ENCODE peak calls at places on chromosomes 7 and 10, in six cellular contexts. K, E, Q, J, W and H are unnamed samples.

GRCh38 chr10:91762878-91763277 is 35.3 kb upstream of the TNKS2 start:
- DNase-seq in K (no peak), E (no peak), Q (no peak), J (no peak), W (no peak), H (no peak)

GRCh38 chr7:21261627-21262564 is 166.0 kb upstream of the SP4 start:
- DNase-seq in K (peak; percentile 42), E (peak; percentile 55), Q (peak; percentile 25), J (peak; percentile 18), W (peak; percentile 48), H (peak; percentile 52)

GRCh38 chr10:77104459-77104980 is 533.1 kb downstream of the KCNMA1 start:
- DNase-seq in K (peak; percentile 18), E (peak; percentile 50), Q (peak; percentile 9), J (peak; percentile 97), W (no peak), H (no peak)

GRCh38 chr10:44968101-44968886 is 8.7 kb downstream of the RASSF4 start:
- DNase-seq in K (no peak), E (peak; percentile 83), Q (no peak), J (no peak), W (no peak), H (no peak)

GRCh38 chr10:12720217-12720981 is 281.1 kb downstream of the CCDC3 start:
- DNase-seq in K (peak; percentile 98), E (peak; percentile 85), Q (peak; percentile 92), J (peak; percentile 97), W (peak; percentile 92), H (no peak)

GRCh38 chr10:77526861-77527617 is 110.6 kb downstream of the KCNMA1 start:
- DNase-seq in K (no peak), E (no peak), Q (no peak), J (no peak), W (no peak), H (no peak)

GRCh38 chr10:101818958-101819633 is 852 bp upstream of the OGA start:
- DNase-seq in K (peak; percentile 53), E (no peak), Q (peak; percentile 49), J (no peak), W (no peak), H (no peak)

GRCh38 chr7:118762451-118762850 is 537.9 kb downstream of the ANKRD7 start:
- DNase-seq in K (no peak), E (no peak), Q (no peak), J (no peak), W (no peak), H (no peak)

GRCh38 chr10:59829601-59830000 is 76.3 kb upstream of the MRLN start:
- DNase-seq in K (no peak), E (no peak), Q (no peak), J (no peak), W (no peak), H (no peak)

GRCh38 chr10:113000876-113001598 is 51.0 kb downstream of the TCF7L2 start:
- DNase-seq in K (no peak), E (no peak), Q (peak; percentile 39), J (no peak), W (no peak), H (no peak)

GRCh38 chr7:88305044-88305443 is 1.6 kb downstream of the STEAP4 start:
- DNase-seq in K (no peak), E (no peak), Q (no peak), J (no peak), W (no peak), H (no peak)
- H3K4me3 ChIP-seq in K (no peak overlapping the region), E (no peak overlapping the region), Q (no peak overlapping the region), J (no peak overlapping the region), W (no peak overlapping the region), H (no peak overlapping the region)

GRCh38 chr10:130484912-130485180 is 348.7 kb downstream of the GLRX3 start:
- DNase-seq in K (no peak), E (no peak), Q (no peak), J (no peak), W (no peak), H (no peak)

GRCh38 chr10:130487562-130487961 is 351.4 kb downstream of the GLRX3 start:
- DNase-seq in K (no peak), E (no peak), Q (no peak), J (no peak), W (no peak), H (no peak)

GRCh38 chr10:130485958-130486680 is 349.9 kb downstream of the GLRX3 start:
- DNase-seq in K (no peak), E (no peak), Q (no peak), J (no peak), W (no peak), H (no peak)

GRCh38 chr10:130484131-130484911 is 348.1 kb downstream of the GLRX3 start:
- DNase-seq in K (no peak), E (no peak), Q (no peak), J (no peak), W (no peak), H (no peak)

DNA sequence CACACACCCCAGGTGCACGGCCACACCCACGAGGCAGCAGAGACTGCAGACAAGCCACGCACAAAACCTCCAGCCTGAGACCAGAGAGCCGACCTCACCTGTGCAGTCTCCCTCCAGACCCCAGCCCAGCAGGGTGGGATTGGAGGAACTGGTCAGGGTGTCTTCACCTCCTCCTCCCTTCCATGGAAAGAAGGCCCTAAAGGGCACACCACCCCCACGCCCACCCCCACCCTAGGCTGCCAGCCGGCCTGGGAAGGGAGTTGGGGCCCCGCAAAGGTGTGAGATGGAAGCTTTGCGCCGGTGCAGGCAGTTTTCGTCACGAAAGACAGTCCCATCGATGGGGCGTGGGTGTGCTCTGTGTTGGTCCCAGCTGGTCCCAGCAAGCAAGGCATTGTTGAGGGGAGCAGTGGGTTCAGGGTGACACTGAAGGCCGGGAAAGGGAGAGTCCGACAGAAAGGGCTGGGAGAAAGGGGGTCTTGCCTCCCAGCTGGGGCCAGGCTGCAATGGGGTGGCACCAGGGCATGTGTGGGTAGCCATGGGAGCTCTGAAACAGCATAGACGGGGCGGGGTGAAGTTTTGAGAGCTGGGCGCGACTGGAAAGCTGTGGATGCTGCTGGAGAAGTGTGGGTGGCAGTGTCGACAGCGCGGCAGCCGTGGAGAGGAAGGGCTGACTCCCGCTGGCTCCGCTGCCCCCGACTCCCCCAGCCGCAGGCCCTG is 349.2 kb downstream of the GLRX3 start:
- DNase-seq in K (no peak), E (no peak), Q (no peak), J (no peak), W (no peak), H (no peak)
- H3K9me3 ChIP-seq in K (no peaks in the 10 kb centered on the region), E (no peaks in the 10 kb centered on the region), Q (no peaks in the 10 kb centered on the region), J (peaks cover 52% of the 10 kb centered on the region), W (no peaks in the 10 kb centered on the region), H (peaks cover 50% of the 10 kb centered on the region)

GRCh38 chr10:47087667-47088066 is 176.4 kb downstream of the PTPN20 start:
- DNase-seq in K (no peak), E (no peak), Q (no peak), J (no peak), W (no peak), H (no peak)

GRCh38 chr10:47091421-47091820 is 180.2 kb downstream of the PTPN20 start:
- DNase-seq in K (no peak), E (no peak), Q (no peak), J (no peak), W (no peak), H (no peak)

GRCh38 chr10:47090903-47091302 is 179.7 kb downstream of the PTPN20 start:
- DNase-seq in K (no peak), E (no peak), Q (no peak), J (no peak), W (no peak), H (no peak)

GRCh38 chr10:47088656-47089354 is 177.6 kb downstream of the PTPN20 start:
- DNase-seq in K (no peak), E (no peak), Q (no peak), J (no peak), W (no peak), H (no peak)

GRCh38 chr10:47090042-47090441 is 178.8 kb downstream of the PTPN20 start:
- DNase-seq in K (no peak), E (no peak), Q (no peak), J (no peak), W (no peak), H (no peak)
- H3K4me3 ChIP-seq in K (no peak overlapping the region), E (no peak overlapping the region), Q (no peak overlapping the region), J (no peak overlapping the region), W (no peak overlapping the region), H (no peak overlapping the region)

GRCh38 chr10:128631801-128632241 is 505.6 kb upstream of the MKI67 start:
- DNase-seq in K (no peak), E (peak; percentile 50), Q (no peak), J (no peak), W (no peak), H (no peak)
- H3K9me3 ChIP-seq in K (no peaks in the 10 kb centered on the region), E (no peaks in the 10 kb centered on the region), Q (no peaks in the 10 kb centered on the region), J (peaks cover 32% of the 10 kb centered on the region), W (no peaks in the 10 kb centered on the region), H (no peaks in the 10 kb centered on the region)

DNA sequence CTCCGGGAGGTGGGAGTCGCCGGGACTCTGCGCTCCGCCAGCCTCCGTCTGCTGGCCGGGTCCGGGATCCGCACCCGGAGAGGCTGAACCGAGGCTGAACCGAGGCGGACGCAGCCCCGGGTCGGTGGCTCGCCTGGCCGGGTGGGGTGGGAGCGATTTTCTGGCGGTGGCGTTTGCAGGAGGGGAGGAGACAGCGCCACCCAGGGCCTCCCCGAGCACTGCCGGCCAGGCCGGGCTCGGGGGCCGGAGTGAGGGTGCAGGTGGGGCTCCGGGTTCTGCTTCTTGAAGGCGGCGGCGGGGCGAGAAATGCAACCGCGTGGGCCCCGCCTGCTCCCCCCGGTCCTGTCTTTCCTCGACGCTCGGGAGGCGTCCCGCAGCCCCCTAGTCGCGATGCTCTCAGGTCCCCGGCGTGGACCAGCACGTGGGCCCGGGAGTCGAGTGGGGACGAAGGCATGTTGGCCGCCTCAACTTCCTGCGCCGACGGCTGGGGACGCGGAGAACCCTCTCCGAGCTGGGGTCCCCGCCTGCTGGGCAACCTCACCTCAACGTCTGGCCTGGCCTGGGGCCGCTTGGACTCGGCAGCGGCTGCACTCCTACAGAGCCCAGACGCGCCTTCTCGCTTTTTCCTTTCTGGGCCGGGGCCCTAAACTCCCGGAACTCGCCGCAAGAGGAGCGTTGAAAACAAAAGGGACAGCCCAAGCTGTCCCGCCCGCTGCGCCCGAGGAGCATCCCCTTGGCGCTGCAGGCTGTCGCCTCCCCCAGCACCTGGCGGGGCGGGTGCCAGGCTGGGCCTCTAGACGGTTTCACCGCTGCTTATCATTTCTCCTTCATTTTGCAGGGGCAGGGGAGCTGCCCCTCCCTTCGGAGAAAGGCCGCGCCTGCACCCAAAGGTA is 25.2 kb upstream of the VAX1 start:
- DNase-seq in K (no peak), E (no peak), Q (no peak), J (no peak), W (peak; percentile 31), H (no peak)
- H3K4me3 ChIP-seq in K (no peak overlapping the region), E (peak overlapping the region; percentile 28), Q (no peak overlapping the region), J (no peak overlapping the region), W (peak overlapping the region; percentile 52), H (peak overlapping the region; percentile 34)

GRCh38 chr7:101306307-101306706 is 15.3 kb downstream of the IFT22 start:
- DNase-seq in K (no peak), E (no peak), Q (no peak), J (no peak), W (no peak), H (no peak)
- H3K9me3 ChIP-seq in K (peaks cover 2% of the 10 kb centered on the region), E (no peaks in the 10 kb centered on the region), Q (no peaks in the 10 kb centered on the region), J (peaks cover 24% of the 10 kb centered on the region), W (peaks cover 17% of the 10 kb centered on the region), H (no peaks in the 10 kb centered on the region)

GRCh38 chr10:62108768-62109430 is 159.7 kb downstream of the RTKN2 start:
- DNase-seq in K (no peak), E (no peak), Q (no peak), J (no peak), W (no peak), H (no peak)
- H3K4me3 ChIP-seq in K (no peak overlapping the region), E (no peak overlapping the region), Q (no peak overlapping the region), J (no peak overlapping the region), W (no peak overlapping the region), H (no peak overlapping the region)

GRCh38 chr10:37831495-37832333 is 25.7 kb downstream of the ZNF248 start:
- DNase-seq in K (no peak), E (no peak), Q (no peak), J (no peak), W (peak; percentile 35), H (no peak)
- H3K9me3 ChIP-seq in K (peaks cover 74% of the 10 kb centered on the region), E (peaks cover 9% of the 10 kb centered on the region), Q (peaks cover 51% of the 10 kb centered on the region), J (peaks cover 24% of the 10 kb centered on the region), W (peaks cover 98% of the 10 kb centered on the region), H (peaks cover 12% of the 10 kb centered on the region)